ENCODE peak calls at places on chromosomes 2 and 18, in eight cellular contexts. X is thyroid gland, J is pancreas, T is hepatocyte, Z is tibial nerve, B is IMR-90, I is fibroblast of lung, N is H9. Y is an unnamed sample.

GRCh38 chr2:41483221-41483620 is 564.6 kb upstream of the PKDCC start:
- DNase-seq in X (no peak), N (no peak), J (no peak), I (no peak), T (no peak), Z (no peak), B (no peak), Y (no peak)

GRCh38 chr2:241833101-241833937 is 24.3 kb downstream of the NEU4 start:
- DNase-seq in N (no peak), X (no peak), J (no peak), Z (no peak), B (peak; percentile 55), I (peak; percentile 89), T (no peak), Y (no peak)

GRCh38 chr18:49843131-49843530 is 29.8 kb upstream of the ACAA2 start:
- DNase-seq in Z (no peak), N (no peak), I (no peak), J (no peak), X (no peak), B (no peak), T (no peak), Y (no peak)

GRCh38 chr2:214325404-214325803 is 85.5 kb upstream of the VWC2L start:
- DNase-seq in B (no peak), Z (no peak), T (no peak), N (no peak), I (no peak), J (no peak), X (no peak), Y (no peak)

GRCh38 chr2:1497122-1497611 is 83.9 kb downstream of the TPO start:
- DNase-seq in X (peak; percentile 5), B (no peak), J (no peak), N (no peak), I (no peak), Z (peak; percentile 5), T (no peak), Y (no peak)

GRCh38 chr18:40855661-40856060 is 1099.4 kb upstream of the PIK3C3 start:
- DNase-seq in I (no peak), X (no peak), Z (no peak), J (no peak), B (no peak), T (no peak), N (no peak), Y (no peak)

GRCh38 chr2:102520009-102520408 is 47.0 kb downstream of the SLC9A4 start:
- DNase-seq in I (peak; percentile 32), X (peak; percentile 45), T (peak; percentile 50), B (peak; percentile 17), N (peak; percentile 47), J (no peak), Z (no peak), Y (no peak)

GRCh38 chr2:168323456-168324058 is 76.2 kb upstream of the STK39 start:
- DNase-seq in Z (no peak), J (no peak), I (no peak), B (no peak), N (peak; percentile 37), X (no peak), T (no peak), Y (no peak)

GRCh38 chr2:98705333-98705617 is 25.7 kb downstream of the MGAT4A start:
- DNase-seq in X (no peak), Z (no peak), B (no peak), J (no peak), I (no peak), N (no peak), T (no peak), Y (no peak)

GRCh38 chr2:24456610-24457556 is 34.2 kb upstream of the NCOA1 start:
- DNase-seq in J (no peak), X (peak; percentile 13), I (peak; percentile 82), N (no peak), T (peak; percentile 69), Z (peak; percentile 43), B (peak; percentile 84), Y (peak; percentile 30)

GRCh38 chr2:218342837-218343236 is 13.8 kb upstream of the CATIP start:
- DNase-seq in N (no peak), T (no peak), Z (no peak), X (no peak), J (no peak), B (no peak), I (no peak), Y (no peak)

GRCh38 chr2:113157897-113158753 is 15.6 kb upstream of the PSD4 start:
- DNase-seq in X (no peak), T (no peak), N (no peak), B (peak; percentile 26), I (peak; percentile 40), Z (no peak), J (no peak), Y (peak; percentile 77)

GRCh38 chr2:46945671-46946070 is 30.1 kb upstream of the MCFD2 start:
- DNase-seq in T (no peak), J (no peak), X (no peak), Z (no peak), B (no peak), N (no peak), I (no peak), Y (no peak)

GRCh38 chr2:70122470-70122869 is 35.2 kb downstream of the PCBP1 start:
- DNase-seq in B (no peak), N (no peak), T (no peak), X (no peak), Z (no peak), J (no peak), I (no peak), Y (no peak)
- H3K4me1 ChIP-seq in B (peaks cover 17% of the 10 kb centered on the region), N (peaks cover 14% of the 10 kb centered on the region), T (peaks cover 16% of the 10 kb centered on the region), X (peaks cover 33% of the 10 kb centered on the region), Z (peaks cover 39% of the 10 kb centered on the region), J (peaks cover 8% of the 10 kb centered on the region), I (peaks cover 9% of the 10 kb centered on the region), Y (no peaks in the 10 kb centered on the region)

DNA sequence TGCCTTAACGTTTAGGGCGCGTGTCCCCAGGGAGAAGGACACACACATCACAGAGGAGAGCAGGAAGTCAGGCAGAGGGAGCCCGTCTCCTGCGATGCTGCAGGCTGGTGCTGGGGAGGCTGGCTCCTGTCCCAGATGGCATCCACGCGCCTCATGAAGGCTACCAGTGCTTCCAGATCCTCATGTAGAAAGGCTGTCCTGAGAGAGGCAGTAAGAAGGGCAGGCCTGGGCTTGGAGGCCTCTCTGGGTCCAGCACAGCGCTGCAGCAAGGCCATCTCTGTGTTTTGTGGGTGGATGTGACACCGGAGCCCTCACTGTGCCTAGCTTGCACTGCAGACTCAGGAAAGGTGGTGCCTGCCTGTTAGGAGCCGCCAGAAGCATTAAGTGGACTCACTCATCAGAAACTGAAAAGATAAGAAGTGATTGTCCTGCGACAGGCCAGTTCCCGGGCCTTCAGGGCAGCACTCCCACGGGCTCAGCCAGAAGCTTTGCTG is 62.7 kb downstream of the FAM168B start:
- DNase-seq in X (no peak), B (no peak), I (no peak), Z (no peak), N (no peak), J (no peak), T (no peak), Y (no peak)
- H3K27ac ChIP-seq in X (no peak overlapping the region), B (no peak overlapping the region), I (no peak overlapping the region), Z (no peak overlapping the region), N (no peak overlapping the region), J (no peak overlapping the region), T (no peak overlapping the region), Y (no peak overlapping the region)

GRCh38 chr2:96863575-96864342 is 5.9 kb upstream of the ANKRD39 start:
- DNase-seq in X (no peak), N (no peak), T (no peak), I (no peak), Z (no peak), J (no peak), B (no peak), Y (no peak)

GRCh38 chr2:96866586-96866985 is 3.3 kb downstream of the SEMA4C start:
- DNase-seq in X (no peak), I (no peak), T (no peak), B (no peak), Z (no peak), J (no peak), N (no peak), Y (no peak)

GRCh38 chr2:96865654-96866053 is 4.2 kb downstream of the SEMA4C start:
- DNase-seq in J (no peak), B (no peak), Z (no peak), X (no peak), N (no peak), T (no peak), I (no peak), Y (no peak)

GRCh38 chr2:96866149-96866548 is 3.7 kb downstream of the SEMA4C start:
- DNase-seq in I (no peak), T (no peak), J (no peak), B (no peak), Z (no peak), X (no peak), N (no peak), Y (no peak)

DNA sequence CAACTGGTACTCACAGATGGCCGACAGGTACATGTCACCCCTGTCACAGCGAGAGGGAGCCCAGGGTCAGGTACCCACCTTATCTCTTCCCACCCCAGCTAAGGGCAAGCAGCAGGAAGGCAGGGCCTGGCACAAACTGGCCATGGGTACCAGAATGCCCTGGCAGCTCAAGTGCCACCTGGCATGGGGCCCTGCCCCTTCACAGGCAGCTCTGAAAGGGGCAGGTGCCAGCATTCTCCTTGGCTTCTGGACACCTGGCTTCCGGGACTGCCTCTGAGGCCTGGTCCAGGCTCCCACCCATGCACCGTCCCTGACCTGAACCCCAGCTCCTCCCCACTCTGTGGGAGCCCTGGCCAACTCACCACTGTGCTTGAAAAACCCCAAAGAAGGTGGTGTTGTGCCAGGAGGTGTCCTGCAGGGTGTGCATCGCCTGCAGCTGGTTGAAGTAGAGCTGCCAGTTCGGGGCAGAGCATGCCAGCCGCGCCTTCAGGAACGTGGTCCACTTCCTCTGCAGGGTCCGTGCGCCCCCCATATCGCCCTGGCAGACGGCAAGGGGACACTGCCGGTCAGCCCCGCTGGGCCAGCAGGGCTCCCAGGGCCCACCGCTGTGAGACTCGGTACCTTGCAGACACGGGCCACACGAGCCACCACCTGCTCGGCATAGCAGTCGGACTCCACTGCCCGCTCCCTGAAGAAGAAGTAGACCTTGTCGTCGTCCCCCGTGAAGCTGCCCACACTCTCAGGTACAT is 5.4 kb downstream of the SEMA4C start:
- DNase-seq in J (no peak), I (no peak), X (peak; percentile 74), T (no peak), N (no peak), Z (no peak), B (no peak), Y (no peak)
- H3K4me1 ChIP-seq in J (no peaks in the 10 kb centered on the region), I (peaks cover 13% of the 10 kb centered on the region), X (peaks cover 11% of the 10 kb centered on the region), T (peaks cover 30% of the 10 kb centered on the region), N (peaks cover 3% of the 10 kb centered on the region), Z (peaks cover 38% of the 10 kb centered on the region), B (peaks cover 5% of the 10 kb centered on the region), Y (no peaks in the 10 kb centered on the region)

GRCh38 chr18:79937103-79937860 is 14.2 kb downstream of the SLC66A2 start:
- DNase-seq in X (no peak), T (no peak), B (no peak), I (no peak), Z (no peak), N (peak; percentile 10), J (no peak), Y (no peak)
- H3K27ac ChIP-seq in X (peak overlapping the region; percentile 94), T (no peak overlapping the region), B (no peak overlapping the region), I (no peak overlapping the region), Z (peak overlapping the region; percentile 98), N (no peak overlapping the region), J (no peak overlapping the region), Y (no peak overlapping the region)

GRCh38 chr2:74499269-74499939 is at the start of gene LBX2:
- DNase-seq in B (no peak), N (no peak), J (no peak), Z (no peak), X (no peak), I (no peak), T (no peak), Y (no peak)
- H3K4me1 ChIP-seq in B (peaks cover 14% of the 10 kb centered on the region), N (peaks cover 2% of the 10 kb centered on the region), J (peaks cover 15% of the 10 kb centered on the region), Z (peaks cover 31% of the 10 kb centered on the region), X (peaks cover 29% of the 10 kb centered on the region), I (peaks cover 9% of the 10 kb centered on the region), T (peaks cover 49% of the 10 kb centered on the region), Y (no peaks in the 10 kb centered on the region)

GRCh38 chr2:176575237-176575744 is 306.0 kb downstream of the MTX2 start:
- DNase-seq in X (no peak), B (no peak), Z (no peak), J (no peak), I (no peak), N (no peak), T (no peak), Y (no peak)
- H3K27ac ChIP-seq in X (no peak overlapping the region), B (no peak overlapping the region), Z (no peak overlapping the region), J (no peak overlapping the region), I (no peak overlapping the region), N (no peak overlapping the region), T (no peak overlapping the region), Y (no peak overlapping the region)